ENCODE peak calls at places on chromosomes 7 and 10, in eight cellular contexts. One of them, this sample, is unnamed.

GRCh38 chr7:115822801-115823200 is 207.8 kb downstream of the TFEC start:
- DNase-seq in cardiac muscle cell: no peak
- DNase-seq in progenitor cell of endocrine pancreas: no peak
- DNase-seq in ascending aorta: no peak
- DNase-seq in Peyer's patch: no peak
- DNase-seq in fibroblast of lung: peak; percentile 5
- DNase-seq in A549: no peak
- DNase-seq in coronary artery: no peak
- DNase-seq in this sample: no peak

GRCh38 chr7:50304911-50305621 is 550 bp downstream of the IKZF1 start:
- DNase-seq in cardiac muscle cell: no peak
- DNase-seq in progenitor cell of endocrine pancreas: no peak
- DNase-seq in ascending aorta: no peak
- DNase-seq in Peyer's patch: peak; percentile 80
- DNase-seq in fibroblast of lung: no peak
- DNase-seq in A549: no peak
- DNase-seq in coronary artery: no peak
- DNase-seq in this sample: no peak

GRCh38 chr7:47039899-47040298 is 542.0 kb downstream of the TNS3 start:
- DNase-seq in cardiac muscle cell: peak; percentile 75
- DNase-seq in progenitor cell of endocrine pancreas: no peak
- DNase-seq in ascending aorta: no peak
- DNase-seq in Peyer's patch: no peak
- DNase-seq in fibroblast of lung: peak; percentile 42
- DNase-seq in A549: no peak
- DNase-seq in coronary artery: no peak
- DNase-seq in this sample: no peak

GRCh38 chr7:78301361-78301760 is 502.8 kb downstream of the PHTF2 start:
- DNase-seq in cardiac muscle cell: no peak
- DNase-seq in progenitor cell of endocrine pancreas: no peak
- DNase-seq in ascending aorta: no peak
- DNase-seq in Peyer's patch: no peak
- DNase-seq in fibroblast of lung: peak; percentile 9
- DNase-seq in A549: no peak
- DNase-seq in coronary artery: no peak
- DNase-seq in this sample: no peak

GRCh38 chr7:111010833-111011232 is 80.1 kb upstream of the LRRN3 start:
- DNase-seq in cardiac muscle cell: no peak
- DNase-seq in progenitor cell of endocrine pancreas: no peak
- DNase-seq in ascending aorta: no peak
- DNase-seq in Peyer's patch: no peak
- DNase-seq in fibroblast of lung: no peak
- DNase-seq in A549: no peak
- DNase-seq in coronary artery: no peak
- DNase-seq in this sample: no peak

GRCh38 chr7:137850586-137850985 is 3.8 kb upstream of the DGKI start:
- DNase-seq in cardiac muscle cell: no peak
- DNase-seq in progenitor cell of endocrine pancreas: no peak
- DNase-seq in ascending aorta: no peak
- DNase-seq in Peyer's patch: no peak
- DNase-seq in fibroblast of lung: no peak
- DNase-seq in A549: no peak
- DNase-seq in coronary artery: no peak
- DNase-seq in this sample: no peak

GRCh38 chr7:96285579-96285978 is 36.3 kb downstream of the SLC25A13 start:
- DNase-seq in cardiac muscle cell: no peak
- DNase-seq in progenitor cell of endocrine pancreas: no peak
- DNase-seq in ascending aorta: no peak
- DNase-seq in Peyer's patch: no peak
- DNase-seq in fibroblast of lung: no peak
- DNase-seq in A549: no peak
- DNase-seq in coronary artery: no peak
- DNase-seq in this sample: no peak

GRCh38 chr7:155796381-155797261 is 15.6 kb downstream of the SHH start:
- DNase-seq in cardiac muscle cell: peak; percentile 57
- DNase-seq in progenitor cell of endocrine pancreas: peak; percentile 82
- DNase-seq in ascending aorta: no peak
- DNase-seq in Peyer's patch: peak; percentile 51
- DNase-seq in fibroblast of lung: no peak
- DNase-seq in A549: peak; percentile 86
- DNase-seq in coronary artery: no peak
- DNase-seq in this sample: peak; percentile 51

GRCh38 chr7:93036807-93037206 is 81.0 kb downstream of the SAMD9 start:
- DNase-seq in cardiac muscle cell: no peak
- DNase-seq in progenitor cell of endocrine pancreas: no peak
- DNase-seq in ascending aorta: no peak
- DNase-seq in Peyer's patch: no peak
- DNase-seq in fibroblast of lung: no peak
- DNase-seq in A549: no peak
- DNase-seq in coronary artery: no peak
- DNase-seq in this sample: no peak

GRCh38 chr10:119533473-119533872 is 9.0 kb downstream of the RGS10 start:
- DNase-seq in cardiac muscle cell: no peak
- DNase-seq in progenitor cell of endocrine pancreas: no peak
- DNase-seq in ascending aorta: no peak
- DNase-seq in Peyer's patch: no peak
- DNase-seq in fibroblast of lung: no peak
- DNase-seq in A549: no peak
- DNase-seq in coronary artery: no peak
- DNase-seq in this sample: no peak

GRCh38 chr10:44051091-44051490 is 333.8 kb downstream of the CXCL12 start:
- DNase-seq in cardiac muscle cell: no peak
- DNase-seq in progenitor cell of endocrine pancreas: no peak
- DNase-seq in ascending aorta: no peak
- DNase-seq in Peyer's patch: no peak
- DNase-seq in fibroblast of lung: no peak
- DNase-seq in A549: no peak
- DNase-seq in coronary artery: no peak
- DNase-seq in this sample: no peak

GRCh38 chr7:42691030-42691639 is 220.7 kb downstream of the C7orf25 start:
- DNase-seq in cardiac muscle cell: peak; percentile 86
- DNase-seq in progenitor cell of endocrine pancreas: no peak
- DNase-seq in ascending aorta: no peak
- DNase-seq in Peyer's patch: no peak
- DNase-seq in fibroblast of lung: peak; percentile 82
- DNase-seq in A549: peak; percentile 6
- DNase-seq in coronary artery: no peak
- DNase-seq in this sample: no peak

GRCh38 chr10:33258951-33259350 is 75.5 kb downstream of the NRP1 start:
- DNase-seq in cardiac muscle cell: peak; percentile 67
- DNase-seq in progenitor cell of endocrine pancreas: no peak
- DNase-seq in ascending aorta: no peak
- DNase-seq in Peyer's patch: no peak
- DNase-seq in fibroblast of lung: peak; percentile 52
- DNase-seq in A549: no peak
- DNase-seq in coronary artery: no peak
- DNase-seq in this sample: no peak

GRCh38 chr10:29120216-29120615 is 168.7 kb upstream of the LYZL1 start:
- DNase-seq in cardiac muscle cell: peak; percentile 75
- DNase-seq in progenitor cell of endocrine pancreas: no peak
- DNase-seq in ascending aorta: no peak
- DNase-seq in Peyer's patch: no peak
- DNase-seq in fibroblast of lung: peak; percentile 53
- DNase-seq in A549: peak; percentile 73
- DNase-seq in coronary artery: no peak
- DNase-seq in this sample: no peak

GRCh38 chr7:77802557-77803410 is 4.2 kb downstream of the PHTF2 start:
- DNase-seq in cardiac muscle cell: peak; percentile 36
- DNase-seq in progenitor cell of endocrine pancreas: no peak
- DNase-seq in ascending aorta: no peak
- DNase-seq in Peyer's patch: no peak
- DNase-seq in fibroblast of lung: no peak
- DNase-seq in A549: no peak
- DNase-seq in coronary artery: no peak
- DNase-seq in this sample: no peak

GRCh38 chr10:112658900-112659328 is 211.9 kb downstream of the VTI1A start:
- DNase-seq in cardiac muscle cell: peak; percentile 63
- DNase-seq in progenitor cell of endocrine pancreas: no peak
- DNase-seq in ascending aorta: no peak
- DNase-seq in Peyer's patch: no peak
- DNase-seq in fibroblast of lung: no peak
- DNase-seq in A549: peak; percentile 44
- DNase-seq in coronary artery: no peak
- DNase-seq in this sample: no peak

GRCh38 chr10:43701295-43701694 is 52.6 kb upstream of the ZNF32 start:
- DNase-seq in cardiac muscle cell: no peak
- DNase-seq in progenitor cell of endocrine pancreas: no peak
- DNase-seq in ascending aorta: no peak
- DNase-seq in Peyer's patch: no peak
- DNase-seq in fibroblast of lung: no peak
- DNase-seq in A549: no peak
- DNase-seq in coronary artery: no peak
- DNase-seq in this sample: no peak

GRCh38 chr10:119634219-119634544 is 17.0 kb upstream of the BAG3 start:
- DNase-seq in cardiac muscle cell: peak; percentile 62
- DNase-seq in progenitor cell of endocrine pancreas: no peak
- DNase-seq in ascending aorta: no peak
- DNase-seq in Peyer's patch: no peak
- DNase-seq in fibroblast of lung: peak; percentile 33
- DNase-seq in A549: no peak
- DNase-seq in coronary artery: no peak
- DNase-seq in this sample: no peak

GRCh38 chr10:91512458-91512857 is 102.3 kb downstream of the HECTD2 start:
- DNase-seq in cardiac muscle cell: no peak
- DNase-seq in progenitor cell of endocrine pancreas: no peak
- DNase-seq in ascending aorta: no peak
- DNase-seq in Peyer's patch: no peak
- DNase-seq in fibroblast of lung: no peak
- DNase-seq in A549: no peak
- DNase-seq in coronary artery: no peak
- DNase-seq in this sample: no peak

GRCh38 chr7:92944633-92945032 is 108.3 kb upstream of the CDK6 start:
- DNase-seq in cardiac muscle cell: peak; percentile 21
- DNase-seq in progenitor cell of endocrine pancreas: no peak
- DNase-seq in ascending aorta: no peak
- DNase-seq in Peyer's patch: no peak
- DNase-seq in fibroblast of lung: peak; percentile 78
- DNase-seq in A549: no peak
- DNase-seq in coronary artery: no peak
- DNase-seq in this sample: no peak

DNA sequence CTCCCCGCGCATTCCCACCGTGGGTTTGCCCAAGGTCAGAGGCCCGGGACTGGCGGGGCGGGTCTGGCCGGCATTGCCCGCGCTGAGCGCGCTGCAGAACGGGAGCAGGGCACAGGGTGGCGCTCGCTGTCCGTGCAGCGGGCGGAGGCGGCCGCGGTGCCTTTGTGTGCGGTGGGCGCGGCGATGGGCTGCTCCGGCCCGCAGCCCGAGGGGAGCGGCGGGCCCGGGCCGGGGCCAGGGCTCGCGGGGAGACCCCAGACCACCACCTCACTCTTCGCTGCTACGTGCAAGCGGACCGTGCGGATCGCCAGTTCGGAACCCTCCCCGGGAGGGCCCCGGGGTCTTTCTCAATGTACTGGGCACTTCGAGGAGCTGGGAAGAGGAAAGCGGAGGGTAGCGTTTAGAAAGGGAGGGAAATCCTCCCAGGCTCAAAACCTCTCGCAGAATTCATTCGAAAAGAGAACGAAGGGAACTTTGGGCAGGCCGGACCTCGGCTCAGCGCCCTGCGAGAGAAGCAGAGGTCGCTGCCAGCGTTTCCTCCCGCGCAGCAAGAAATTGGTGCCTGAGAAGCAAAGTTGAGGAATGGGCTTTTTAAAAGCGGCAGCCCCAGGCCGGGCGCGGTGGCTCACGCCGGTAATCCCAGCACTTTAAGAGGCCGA is 8.5 kb downstream of the SP8 start:
- DNase-seq in cardiac muscle cell: peak; percentile 41
- DNase-seq in progenitor cell of endocrine pancreas: peak; percentile 79
- DNase-seq in ascending aorta: no peak
- DNase-seq in Peyer's patch: no peak
- DNase-seq in fibroblast of lung: no peak
- DNase-seq in A549: peak; percentile 36
- DNase-seq in coronary artery: no peak
- DNase-seq in this sample: no peak
- TF ChIP-seq CTCF in cardiac muscle cell: peak; percentile 53
- TF ChIP-seq CTCF in progenitor cell of endocrine pancreas: peak; percentile 84
- TF ChIP-seq CTCF in ascending aorta: peak; percentile 35
- TF ChIP-seq CTCF in Peyer's patch: no peak
- TF ChIP-seq CTCF in fibroblast of lung: peak; percentile 23
- TF ChIP-seq CTCF in A549: peak; percentile 83
- TF ChIP-seq CTCF in coronary artery: peak; percentile 12
- TF ChIP-seq CTCF in this sample: no peak

DNA sequence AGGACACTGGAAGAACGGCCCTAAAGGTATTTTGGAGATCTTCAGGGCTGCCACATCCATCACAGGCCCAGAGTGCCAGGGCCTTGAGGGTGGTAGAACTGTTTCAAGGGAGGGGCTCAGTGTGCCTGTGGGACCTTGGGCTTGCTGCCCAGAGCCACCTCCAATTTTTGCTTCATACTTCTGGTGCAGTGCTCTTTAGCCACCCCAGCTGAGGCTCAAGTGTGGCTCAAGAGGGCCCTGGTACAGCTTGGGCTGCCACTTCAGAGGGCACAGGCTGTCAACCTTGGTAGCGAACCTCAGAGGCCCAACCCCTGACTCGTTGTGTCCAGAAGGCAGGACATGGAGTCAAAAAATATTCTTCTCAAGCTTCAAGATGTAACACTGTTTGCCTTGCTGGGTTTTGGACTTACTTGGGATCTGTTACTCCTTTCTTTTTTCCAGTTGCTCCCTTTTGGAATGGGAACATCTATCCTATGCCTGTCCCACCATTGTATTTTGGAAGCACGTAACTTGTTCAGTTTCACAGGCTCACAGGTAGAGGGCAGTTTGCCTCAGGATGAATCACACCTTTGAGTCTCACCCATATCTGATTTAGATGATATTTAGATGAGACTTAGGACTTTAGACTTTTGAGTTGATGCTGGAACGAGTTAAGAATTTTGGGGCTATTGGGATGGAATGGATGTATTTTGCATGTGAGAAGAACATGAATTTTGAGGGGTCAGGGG is 224.8 kb downstream of the RPS24 start:
- DNase-seq in cardiac muscle cell: no peak
- DNase-seq in progenitor cell of endocrine pancreas: no peak
- DNase-seq in ascending aorta: no peak
- DNase-seq in Peyer's patch: no peak
- DNase-seq in fibroblast of lung: no peak
- DNase-seq in A549: no peak
- DNase-seq in coronary artery: no peak
- DNase-seq in this sample: no peak
- TF ChIP-seq CTCF in cardiac muscle cell: no peak
- TF ChIP-seq CTCF in progenitor cell of endocrine pancreas: peak; percentile 17
- TF ChIP-seq CTCF in ascending aorta: no peak
- TF ChIP-seq CTCF in Peyer's patch: no peak
- TF ChIP-seq CTCF in fibroblast of lung: no peak
- TF ChIP-seq CTCF in A549: no peak
- TF ChIP-seq CTCF in coronary artery: no peak
- TF ChIP-seq CTCF in this sample: no peak

GRCh38 chr7:44131173-44132009 is 8.0 kb upstream of the POLD2 start:
- DNase-seq in cardiac muscle cell: peak; percentile 33
- DNase-seq in progenitor cell of endocrine pancreas: peak; percentile 40
- DNase-seq in ascending aorta: no peak
- DNase-seq in Peyer's patch: no peak
- DNase-seq in fibroblast of lung: peak; percentile 42
- DNase-seq in A549: no peak
- DNase-seq in coronary artery: no peak
- DNase-seq in this sample: no peak
- TF ChIP-seq CTCF in cardiac muscle cell: peak; percentile 35
- TF ChIP-seq CTCF in progenitor cell of endocrine pancreas: peak; percentile 66
- TF ChIP-seq CTCF in ascending aorta: no peak
- TF ChIP-seq CTCF in Peyer's patch: no peak
- TF ChIP-seq CTCF in fibroblast of lung: peak; percentile 19
- TF ChIP-seq CTCF in A549: peak; percentile 39
- TF ChIP-seq CTCF in coronary artery: no peak
- TF ChIP-seq CTCF in this sample: no peak

GRCh38 chr7:28984631-28985030 is 26.5 kb upstream of the TRIL start:
- DNase-seq in cardiac muscle cell: peak; percentile 91
- DNase-seq in progenitor cell of endocrine pancreas: no peak
- DNase-seq in ascending aorta: peak; percentile 71
- DNase-seq in Peyer's patch: no peak
- DNase-seq in fibroblast of lung: peak; percentile 91
- DNase-seq in A549: peak; percentile 8
- DNase-seq in coronary artery: no peak
- DNase-seq in this sample: no peak
- TF ChIP-seq CTCF in cardiac muscle cell: no peak
- TF ChIP-seq CTCF in progenitor cell of endocrine pancreas: no peak
- TF ChIP-seq CTCF in ascending aorta: no peak
- TF ChIP-seq CTCF in Peyer's patch: no peak
- TF ChIP-seq CTCF in fibroblast of lung: no peak
- TF ChIP-seq CTCF in A549: no peak
- TF ChIP-seq CTCF in coronary artery: no peak
- TF ChIP-seq CTCF in this sample: no peak